ENCODE peak calls at places on chromosomes 6 and 20, in four cellular contexts. Q is K562, R is H1, H is GM12878. U is an unnamed sample.
A peak's percentile ranks its signal among the peaks of the same experiment; 100 is the strongest.

GRCh38 chr20:63181226-63181625 is 34.7 kb downstream of the YTHDF1 start:
- DNase-seq in R (no peak), Q (no peak), H (no peak), U (no peak)

GRCh38 chr6:41940759-41941279 is 789 bp downstream of the CCND3 start:
- DNase-seq in H (no peak), R (no peak), Q (no peak), U (no peak)

GRCh38 chr6:97663252-97663651 is 380.2 kb upstream of the MMS22L start:
- DNase-seq in R (no peak), H (no peak), Q (no peak), U (no peak)

GRCh38 chr6:14601490-14601889 is 483.9 kb downstream of the CD83 start:
- DNase-seq in Q (no peak), H (no peak), R (no peak), U (no peak)

GRCh38 chr20:22545045-22545444 is 39.3 kb downstream of the FOXA2 start:
- DNase-seq in Q (no peak), H (no peak), R (no peak), U (no peak)

GRCh38 chr6:66418906-66419305 is 711.9 kb upstream of the EYS start:
- DNase-seq in R (no peak), H (no peak), Q (no peak), U (no peak)

GRCh38 chr6:28002181-28002580 is 45.1 kb downstream of the OR2B6 start:
- DNase-seq in H (no peak), R (no peak), Q (no peak), U (no peak)

GRCh38 chr6:11595903-11596302 is 58.4 kb downstream of the TMEM170B start:
- DNase-seq in Q (no peak), H (no peak), R (no peak), U (no peak)

GRCh38 chr6:100267721-100268123 is 197.0 kb downstream of the SIM1 start:
- DNase-seq in R (no peak), Q (no peak), H (no peak), U (no peak)

GRCh38 chr20:51385941-51386530 is 156.5 kb downstream of the NFATC2 start:
- DNase-seq in H (no peak), Q (peak; percentile 43), R (no peak), U (peak; percentile 24)

GRCh38 chr20:62740286-62741141 is 31.9 kb downstream of the NTSR1 start:
- DNase-seq in Q (peak; percentile 72), R (no peak), H (peak; percentile 78), U (peak; percentile 97)

GRCh38 chr20:24738981-24739633 is 210.0 kb upstream of the CST7 start:
- DNase-seq in H (peak; percentile 9), R (no peak), Q (no peak), U (no peak)

GRCh38 chr6:139474145-139475108 is 100.0 kb upstream of the CITED2 start:
- DNase-seq in R (no peak), H (no peak), Q (peak; percentile 42), U (no peak)

GRCh38 chr20:38673731-38674177 is 50.5 kb upstream of the SLC32A1 start:
- DNase-seq in Q (peak; percentile 49), H (no peak), R (no peak), U (no peak)

GRCh38 chr6:128124713-128125112 is 223.9 kb upstream of the THEMIS start:
- DNase-seq in H (no peak), R (no peak), Q (no peak), U (no peak)

GRCh38 chr20:31860431-31861345 is 9.6 kb downstream of the DUSP15 start:
- DNase-seq in Q (no peak), R (no peak), H (no peak), U (no peak)

GRCh38 chr20:44031822-44032582 is 117.3 kb downstream of the TOX2 start:
- DNase-seq in H (no peak), R (no peak), Q (no peak), U (no peak)

GRCh38 chr6:10658910-10659696 is 35.3 kb downstream of the C6orf52 start:
- DNase-seq in R (no peak), H (no peak), Q (no peak), U (no peak)

GRCh38 chr20:33059136-33059535 is 5.4 kb downstream of the BPIFB3 start:
- DNase-seq in Q (no peak), R (no peak), H (no peak), U (no peak)

GRCh38 chr6:165905744-165906143 is 242.7 kb upstream of the PDE10A start:
- DNase-seq in H (no peak), Q (no peak), R (no peak), U (no peak)

GRCh38 chr6:56437171-56437900 is 190.0 kb upstream of the COL21A1 start:
- DNase-seq in H (no peak), R (no peak), Q (no peak), U (no peak)

GRCh38 chr6:157941101-157941863 is 40.4 kb upstream of the SYNJ2 start:
- DNase-seq in H (no peak), Q (no peak), R (no peak), U (no peak)

GRCh38 chr6:157943964-157944283 is 37.7 kb upstream of the SYNJ2 start:
- DNase-seq in H (no peak), R (no peak), Q (no peak), U (no peak)

GRCh38 chr6:157944983-157945931 is 36.4 kb upstream of the SYNJ2 start:
- DNase-seq in H (no peak), Q (no peak), R (no peak), U (no peak)

GRCh38 chr6:157943249-157943963 is 38.3 kb upstream of the SYNJ2 start:
- DNase-seq in Q (no peak), H (no peak), R (no peak), U (no peak)

DNA sequence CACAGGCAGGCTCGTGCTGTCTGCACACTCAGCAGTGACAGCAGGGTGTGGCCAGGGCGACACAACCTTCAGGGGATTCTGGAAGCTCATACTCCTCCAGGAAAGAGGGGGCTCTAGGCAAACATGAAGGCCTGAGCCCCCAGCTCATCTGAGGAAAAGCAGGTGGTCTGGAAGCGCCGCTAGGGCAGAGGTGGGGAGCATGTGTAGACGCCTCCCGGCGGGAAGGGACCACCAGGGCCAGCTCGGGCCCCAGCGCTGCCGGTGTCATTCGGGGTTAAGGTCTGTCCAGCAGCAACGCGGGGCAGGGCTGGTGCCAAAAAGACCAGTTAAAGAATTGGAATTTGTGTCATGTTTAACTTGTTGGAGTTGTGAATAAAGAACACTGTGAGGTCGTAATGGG is 39.3 kb upstream of the SYNJ2 start:
- DNase-seq in H (no peak), R (no peak), Q (no peak), U (no peak)
- TF ChIP-seq EGR1 in H (no peak), R (no peak), Q (no peak), U (no peak)

GRCh38 chr6:43311681-43312080 is 3.1 kb upstream of the CRIP3 start:
- DNase-seq in H (no peak), Q (no peak), R (no peak), U (no peak)
- TF ChIP-seq YY1 in H (no peak), Q (no peak), R (no peak), U (no peak)

GRCh38 chr20:2133318-2134183 is 31.9 kb downstream of the STK35 start:
- DNase-seq in R (no peak), Q (no peak), H (peak; percentile 16), U (no peak)
- TF ChIP-seq EGR1 in R (no peak), Q (no peak), H (no peak), U (no peak)

GRCh38 chr20:6116763-6117162 is 6.1 kb downstream of the FERMT1 start:
- DNase-seq in Q (no peak), R (no peak), H (no peak), U (no peak)
- TF ChIP-seq YY1 in Q (no peak), R (no peak), H (no peak), U (no peak)

DNA sequence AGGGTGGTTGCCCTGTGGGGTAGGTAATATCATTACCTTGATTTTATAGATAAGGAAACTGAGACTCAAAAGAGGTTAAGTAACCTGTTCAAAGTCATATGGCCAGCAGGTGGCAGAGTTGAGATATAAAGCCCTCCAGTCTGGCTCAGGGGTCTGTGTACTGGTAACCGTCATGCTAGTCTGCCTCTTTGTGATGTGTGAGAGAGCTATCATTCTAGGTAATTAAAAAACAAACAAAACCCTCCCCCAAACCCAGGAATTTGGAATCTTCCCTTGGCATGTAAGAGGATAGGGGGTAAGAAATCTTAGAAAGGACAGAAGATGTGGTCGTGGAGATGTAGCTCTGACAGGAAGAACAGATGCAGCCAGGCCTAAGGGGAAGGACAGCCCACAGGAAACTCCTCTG is 206.0 kb downstream of the CDC5L start:
- DNase-seq in Q (peak; percentile 49), H (peak; percentile 7), R (peak; percentile 56), U (peak; percentile 54)
- TF ChIP-seq EGR1 in Q (no peak), H (no peak), R (no peak), U (no peak)